ENCODE peak calls at places on chromosomes 3 and 15, in eight cellular contexts. F is pancreas, J is HL-60, I is tibial nerve, E is BJ, B is choroid plexus epithelial cell, Q is aorta, A is heart left ventricle. X is an unnamed sample.

GRCh38 chr3:36525115-36525711 is 144.9 kb downstream of the STAC start:
- DNase-seq in F (no peak), J (no peak), I (no peak), E (peak; percentile 87), B (peak; percentile 36), Q (no peak), A (no peak), X (peak; percentile 4)

GRCh38 chr3:75171632-75172230 is 492.4 kb upstream of the FRG2C start:
- DNase-seq in F (no peak), J (no peak), I (no peak), E (peak; percentile 1), B (peak; percentile 49), Q (no peak), A (no peak), X (peak; percentile 6)

GRCh38 chr15:72047020-72047419 is 70.9 kb downstream of the MYO9A start:
- DNase-seq in F (no peak), J (no peak), I (no peak), E (no peak), B (peak; percentile 42), Q (no peak), A (no peak), X (peak; percentile 67)

GRCh38 chr3:149129326-149130123 is at the start of gene HPS3:
- DNase-seq in F (peak; percentile 90), J (peak; percentile 85), I (peak; percentile 84), E (peak; percentile 39), B (peak; percentile 89), Q (peak; percentile 96), A (peak; percentile 96), X (peak; percentile 85)

GRCh38 chr3:144556392-144556791 is 584.8 kb downstream of the DIPK2A start:
- DNase-seq in F (no peak), J (no peak), I (no peak), E (peak; percentile 18), B (no peak), Q (no peak), A (no peak), X (peak; percentile 7)

GRCh38 chr3:13214847-13215472 is 141.7 kb upstream of the IQSEC1 start:
- DNase-seq in F (no peak), J (no peak), I (no peak), E (no peak), B (no peak), Q (no peak), A (no peak), X (no peak)

GRCh38 chr3:128463771-128464170 is 2.9 kb downstream of the DNAJB8 start:
- DNase-seq in F (no peak), J (no peak), I (no peak), E (no peak), B (no peak), Q (no peak), A (no peak), X (no peak)

GRCh38 chr15:70111203-70112017 is 13.7 kb upstream of the TLE3 start:
- DNase-seq in F (peak; percentile 80), J (peak; percentile 37), I (peak; percentile 83), E (no peak), B (peak; percentile 93), Q (peak; percentile 79), A (peak; percentile 81), X (peak; percentile 73)

GRCh38 chr3:148379763-148380162 is 317.9 kb upstream of the AGTR1 start:
- DNase-seq in F (no peak), J (peak; percentile 2), I (no peak), E (no peak), B (peak; percentile 90), Q (no peak), A (no peak), X (peak; percentile 69)

GRCh38 chr3:16496408-16497222 is 16.9 kb downstream of the RFTN1 start:
- DNase-seq in F (no peak), J (no peak), I (no peak), E (no peak), B (no peak), Q (no peak), A (no peak), X (no peak)

GRCh38 chr15:66907826-66908502 is 157.4 kb upstream of the SMAD3 start:
- DNase-seq in F (peak; percentile 53), J (peak; percentile 98), I (peak; percentile 40), E (no peak), B (no peak), Q (peak; percentile 90), A (peak; percentile 82), X (peak; percentile 37)

GRCh38 chr3:37862219-37862711 is 585 bp downstream of the CTDSPL start:
- DNase-seq in F (peak; percentile 49), J (no peak), I (no peak), E (no peak), B (peak; percentile 37), Q (peak; percentile 75), A (peak; percentile 65), X (peak; percentile 48)

GRCh38 chr15:71201471-71201870 is 86.2 kb downstream of the THSD4 start:
- DNase-seq in F (no peak), J (no peak), I (no peak), E (no peak), B (no peak), Q (no peak), A (peak; percentile 41), X (no peak)

GRCh38 chr15:77026501-77027110 is 31.7 kb downstream of the PSTPIP1 start:
- DNase-seq in F (peak; percentile 9), J (no peak), I (no peak), E (no peak), B (no peak), Q (peak; percentile 37), A (peak; percentile 19), X (no peak)

GRCh38 chr3:47533481-47533880 is 20.0 kb upstream of the ELP6 start:
- DNase-seq in F (no peak), J (no peak), I (no peak), E (no peak), B (no peak), Q (no peak), A (no peak), X (no peak)

GRCh38 chr15:40441736-40442531 is 1.2 kb downstream of the BAHD1 start:
- DNase-seq in F (peak; percentile 49), J (no peak), I (no peak), E (no peak), B (no peak), Q (no peak), A (peak; percentile 41), X (no peak)

GRCh38 chr15:41930221-41930866 is 36.5 kb upstream of the SPTBN5 start:
- DNase-seq in F (no peak), J (no peak), I (peak; percentile 52), E (peak; percentile 95), B (peak; percentile 87), Q (peak; percentile 82), A (peak; percentile 84), X (peak; percentile 97)

GRCh38 chr3:58074126-58074715 is 66.0 kb downstream of the FLNB start:
- DNase-seq in F (no peak), J (no peak), I (no peak), E (no peak), B (no peak), Q (no peak), A (no peak), X (no peak)

GRCh38 chr15:95278532-95279265 is 1047.3 kb downstream of the MCTP2 start:
- DNase-seq in F (no peak), J (no peak), I (no peak), E (no peak), B (no peak), Q (no peak), A (no peak), X (peak; percentile 35)

GRCh38 chr3:149352556-149352955 is 19.1 kb upstream of the TM4SF18 start:
- DNase-seq in F (peak; percentile 57), J (peak; percentile 45), I (no peak), E (no peak), B (peak; percentile 76), Q (peak; percentile 66), A (peak; percentile 49), X (peak; percentile 58)

GRCh38 chr15:101127503-101128076 is 124.3 kb downstream of the CHSY1 start:
- DNase-seq in F (peak; percentile 25), J (peak; percentile 32), I (peak; percentile 80), E (no peak), B (peak; percentile 98), Q (peak; percentile 91), A (peak; percentile 86), X (peak; percentile 98)

GRCh38 chr3:144557515-144557914 is 585.9 kb downstream of the DIPK2A start:
- DNase-seq in F (no peak), J (no peak), I (no peak), E (no peak), B (no peak), Q (no peak), A (no peak), X (no peak)

GRCh38 chr15:67361100-67361499 is 106.5 kb downstream of the IQCH start:
- DNase-seq in F (no peak), J (no peak), I (no peak), E (no peak), B (no peak), Q (no peak), A (no peak), X (no peak)

GRCh38 chr3:61858054-61858453 is 296.7 kb downstream of the PTPRG start:
- DNase-seq in F (no peak), J (no peak), I (no peak), E (no peak), B (peak; percentile 71), Q (no peak), A (no peak), X (peak; percentile 56)
- H3K4me3 ChIP-seq in F (no peak overlapping the region), J (no peak overlapping the region), I (no peak overlapping the region), E (no peak overlapping the region), B (no peak overlapping the region), Q (no peak overlapping the region), A (no peak overlapping the region), X (no peak overlapping the region)

GRCh38 chr3:15281817-15282216 is 50.6 kb downstream of the SH3BP5 start:
- DNase-seq in F (no peak), J (no peak), I (no peak), E (no peak), B (no peak), Q (no peak), A (no peak), X (no peak)
- H3K4me3 ChIP-seq in F (no peak overlapping the region), J (no peak overlapping the region), I (no peak overlapping the region), E (no peak overlapping the region), B (no peak overlapping the region), Q (no peak overlapping the region), A (no peak overlapping the region), X (no peak overlapping the region)

GRCh38 chr3:184018424-184018973 is 815 bp upstream of the ABCC5 start:
- DNase-seq in F (no peak), J (no peak), I (no peak), E (no peak), B (no peak), Q (no peak), A (no peak), X (no peak)
- H3K4me3 ChIP-seq in F (peak overlapping the region; percentile 91), J (peak overlapping the region; percentile 100), I (peak overlapping the region; percentile 76), E (peak overlapping the region; percentile 100), B (peak overlapping the region; percentile 100), Q (peak overlapping the region; percentile 49), A (peak overlapping the region; percentile 97), X (peak overlapping the region; percentile 57)

GRCh38 chr3:160756907-160757623 is 1.0 kb downstream of the PPM1L start:
- DNase-seq in F (peak; percentile 13), J (no peak), I (no peak), E (no peak), B (no peak), Q (peak; percentile 41), A (peak; percentile 43), X (no peak)
- H3K4me3 ChIP-seq in F (peak overlapping the region; percentile 63), J (peak overlapping the region; percentile 73), I (peak overlapping the region; percentile 76), E (no peak overlapping the region), B (no peak overlapping the region), Q (peak overlapping the region; percentile 11), A (peak overlapping the region; percentile 67), X (no peak overlapping the region)

X was measured in IMR-90.